ENCODE peak calls at places on chromosomes 1 and 21, in seven cellular contexts. B, I, P, W, C, V and T are unnamed samples.

GRCh38 chr1:28322209-28322608 is 6.6 kb upstream of the MED18 start:
- DNase-seq in W (no peak), V (no peak), P (no peak), C (no peak), B (no peak), I (no peak), T (no peak)

GRCh38 chr21:42245348-42246185 is 26.6 kb downstream of the ABCG1 start:
- DNase-seq in B (no peak), V (no peak), W (no peak), I (peak; percentile 43), C (no peak), P (no peak), T (no peak)

GRCh38 chr1:115457295-115457694 is 119.2 kb upstream of the NGF start:
- DNase-seq in P (no peak), B (no peak), C (no peak), I (no peak), W (no peak), V (no peak), T (no peak)

GRCh38 chr21:31780944-31781343 is 49.0 kb upstream of the SCAF4 start:
- DNase-seq in I (no peak), B (no peak), V (no peak), P (no peak), C (no peak), W (no peak), T (no peak)

GRCh38 chr1:170310014-170310405 is 164.3 kb downstream of the NTMT2 start:
- DNase-seq in P (no peak), B (no peak), C (no peak), W (no peak), V (no peak), I (no peak), T (no peak)

GRCh38 chr1:165316153-165316772 is 40.3 kb downstream of the LMX1A start:
- DNase-seq in W (no peak), C (no peak), B (no peak), I (no peak), P (no peak), V (no peak), T (no peak)

GRCh38 chr1:13951793-13952751 is 252.1 kb downstream of the PRDM2 start:
- DNase-seq in C (no peak), W (no peak), V (no peak), I (no peak), P (no peak), B (no peak), T (no peak)

GRCh38 chr21:37073417-37074194 is 552 bp downstream of the TTC3 start:
- DNase-seq in P (peak; percentile 56), W (peak; percentile 67), B (peak; percentile 85), V (peak; percentile 81), I (peak; percentile 77), C (peak; percentile 67), T (peak; percentile 53)

GRCh38 chr1:17128361-17128760 is 9.1 kb upstream of the PADI2 start:
- DNase-seq in V (no peak), I (no peak), P (peak; percentile 99), W (no peak), C (peak; percentile 91), B (no peak), T (no peak)

GRCh38 chr1:229699613-229700242 is 73.7 kb downstream of the URB2 start:
- DNase-seq in P (peak; percentile 39), V (no peak), W (no peak), I (no peak), C (no peak), B (no peak), T (no peak)

GRCh38 chr21:38955495-38955894 is 149.8 kb downstream of the ETS2 start:
- DNase-seq in C (peak; percentile 77), V (no peak), W (peak; percentile 39), P (peak; percentile 61), I (no peak), B (no peak), T (peak; percentile 46)

GRCh38 chr1:121566346-121566745 is 381.6 kb downstream of the SRGAP2C start:
- DNase-seq in C (no peak), P (no peak), V (no peak), B (no peak), W (no peak), I (no peak), T (no peak)

GRCh38 chr1:210558302-210558701 is 229.6 kb downstream of the HHAT start:
- DNase-seq in W (no peak), C (peak; percentile 4), P (peak; percentile 45), V (peak; percentile 81), B (no peak), I (peak; percentile 47), T (peak; percentile 64)

GRCh38 chr1:204927673-204928641 is 57.3 kb downstream of the NFASC start:
- DNase-seq in B (no peak), W (no peak), P (no peak), C (no peak), I (no peak), V (no peak), T (no peak)

GRCh38 chr1:89125571-89126233 is at the start of gene GBP2:
- DNase-seq in C (peak; percentile 85), V (no peak), W (peak; percentile 32), B (no peak), I (no peak), P (peak; percentile 83), T (no peak)

GRCh38 chr1:47987601-47988000 is 9.6 kb downstream of the TRABD2B start:
- DNase-seq in V (no peak), W (no peak), C (no peak), I (no peak), B (no peak), P (no peak), T (no peak)
- H3K4me1 ChIP-seq in V (peaks cover 3% of the 10 kb centered on the region), W (peaks cover 3% of the 10 kb centered on the region), C (no peaks in the 10 kb centered on the region), I (peaks cover 5% of the 10 kb centered on the region), B (no peaks in the 10 kb centered on the region), P (peaks cover 4% of the 10 kb centered on the region), T (peaks cover 54% of the 10 kb centered on the region)

GRCh38 chr1:241799414-241799813 is 48.6 kb upstream of the EXO1 start:
- DNase-seq in C (peak; percentile 50), P (no peak), W (no peak), B (no peak), I (no peak), V (no peak), T (no peak)
- H3K4me3 ChIP-seq in C (no peak overlapping the region), P (no peak overlapping the region), W (no peak overlapping the region), B (no peak overlapping the region), I (no peak overlapping the region), V (no peak overlapping the region), T (no peak overlapping the region)

GRCh38 chr1:160157174-160157573 is 5.8 kb downstream of the ATP1A4 start:
- DNase-seq in I (no peak), V (no peak), P (no peak), W (no peak), C (no peak), B (no peak), T (no peak)
- H3K27ac ChIP-seq in I (no peak overlapping the region), V (no peak overlapping the region), P (no peak overlapping the region), W (no peak overlapping the region), C (no peak overlapping the region), B (no peak overlapping the region), T (no peak overlapping the region)

GRCh38 chr1:36164399-36164798 is 8.4 kb downstream of the MAP7D1 start:
- DNase-seq in V (no peak), C (no peak), W (no peak), P (no peak), B (no peak), I (no peak), T (no peak)

GRCh38 chr1:36166938-36167910 is 11.3 kb downstream of the MAP7D1 start:
- DNase-seq in P (peak; percentile 60), V (no peak), W (no peak), B (no peak), I (no peak), C (peak; percentile 79), T (no peak)

GRCh38 chr1:36166136-36166535 is 10.2 kb downstream of the MAP7D1 start:
- DNase-seq in V (no peak), B (no peak), W (no peak), C (no peak), P (no peak), I (no peak), T (no peak)

GRCh38 chr1:36163426-36163825 is 7.5 kb downstream of the MAP7D1 start:
- DNase-seq in C (no peak), V (no peak), B (no peak), I (no peak), P (no peak), W (no peak), T (no peak)

GRCh38 chr1:36165145-36165544 is 9.2 kb downstream of the MAP7D1 start:
- DNase-seq in P (no peak), B (no peak), C (no peak), W (no peak), V (no peak), I (no peak), T (no peak)
- H3K4me1 ChIP-seq in P (peaks cover 37% of the 10 kb centered on the region), B (peaks cover 52% of the 10 kb centered on the region), C (peaks cover 15% of the 10 kb centered on the region), W (peaks cover 35% of the 10 kb centered on the region), V (peaks cover 25% of the 10 kb centered on the region), I (peaks cover 80% of the 10 kb centered on the region), T (peaks cover 100% of the 10 kb centered on the region)

GRCh38 chr1:190477687-190478192 is at the start of gene BRINP3:
- DNase-seq in C (peak; percentile 21), P (no peak), B (no peak), V (no peak), I (no peak), W (no peak), T (no peak)
- H3K4me3 ChIP-seq in C (peak within 1 kb of the TSS; percentile 52), P (peak within 1 kb of the TSS; percentile 69), B (peak within 1 kb of the TSS; percentile 25), V (peak within 1 kb of the TSS; percentile 36), I (peak within 1 kb of the TSS; percentile 37), W (peak within 1 kb of the TSS; percentile 14), T (peak within 1 kb of the TSS; percentile 57)